ENCODE peak calls at places on chromosomes 13 and 19, in nine cellular contexts. F, M, A, T, X, I, S, D and K are unnamed samples. For H3K4me1, the result is how much of the 10 kb centered on the place peaks cover.

GRCh38 chr13:73467103-73467502 is 408.3 kb downstream of the KLF5 start:
- DNase-seq in F (no peak), M (no peak), A (no peak), T (peak), X (no peak), I (no peak), S (no peak), D (peak), K (no peak)

GRCh38 chr19:3186891-3187661 is 1.3 kb downstream of the NCLN start:
- DNase-seq in F (no peak), M (peak), A (no peak), T (peak), X (no peak), I (no peak), S (no peak), D (no peak), K (no peak)

GRCh38 chr19:43779147-43779819 is 1.5 kb downstream of the KCNN4 start:
- DNase-seq in F (peak), M (no peak), A (no peak), T (no peak), X (no peak), I (no peak), S (no peak), D (no peak), K (peak)

GRCh38 chr19:44641866-44642265 is 1.8 kb upstream of the PVR start:
- DNase-seq in F (no peak), M (no peak), A (no peak), T (no peak), X (no peak), I (no peak), S (no peak), D (no peak), K (no peak)

GRCh38 chr19:55526216-55527196 is 10.4 kb downstream of the SBK2 start:
- DNase-seq in F (peak), M (peak), A (peak), T (peak), X (no peak), I (peak), S (peak), D (peak), K (no peak)

GRCh38 chr19:44748426-44749254 is at the start of gene BCL3:
- DNase-seq in F (peak), M (peak), A (peak), T (peak), X (peak), I (peak), S (peak), D (peak), K (peak)

GRCh38 chr19:55352040-55352439 is 2.5 kb downstream of the COX6B2 start:
- DNase-seq in F (no peak), M (no peak), A (no peak), T (no peak), X (no peak), I (no peak), S (no peak), D (no peak), K (no peak)

GRCh38 chr19:33459220-33459619 is 62.4 kb downstream of the PEPD start:
- DNase-seq in F (peak), M (no peak), A (no peak), T (no peak), X (no peak), I (no peak), S (no peak), D (no peak), K (no peak)

GRCh38 chr19:8494158-8494557 is 8.3 kb downstream of the PRAM1 start:
- DNase-seq in F (no peak), M (no peak), A (no peak), T (no peak), X (no peak), I (peak), S (no peak), D (peak), K (no peak)

GRCh38 chr19:2042485-2043268 is 8.4 kb downstream of the MKNK2 start:
- DNase-seq in F (peak), M (no peak), A (no peak), T (no peak), X (no peak), I (peak), S (peak), D (peak), K (no peak)

GRCh38 chr13:95301947-95302386 is 716 bp upstream of the ABCC4 start:
- DNase-seq in F (no peak), M (peak), A (no peak), T (no peak), X (no peak), I (no peak), S (no peak), D (peak), K (no peak)

GRCh38 chr19:28207244-28207643 is 1005.7 kb downstream of the UQCRFS1 start:
- DNase-seq in F (no peak), M (no peak), A (no peak), T (no peak), X (no peak), I (no peak), S (no peak), D (no peak), K (no peak)

GRCh38 chr19:41265376-41266153 is 1.4 kb downstream of the HNRNPUL1 start:
- DNase-seq in F (no peak), M (peak), A (peak), T (peak), X (peak), I (no peak), S (no peak), D (peak), K (no peak)

GRCh38 chr19:33755314-33756020 is 41.2 kb upstream of the KCTD15 start:
- DNase-seq in F (no peak), M (no peak), A (no peak), T (no peak), X (no peak), I (no peak), S (no peak), D (no peak), K (no peak)

GRCh38 chr19:681029-681626 is 4.9 kb downstream of the FSTL3 start:
- DNase-seq in F (peak), M (peak), A (no peak), T (peak), X (peak), I (peak), S (no peak), D (no peak), K (no peak)

GRCh38 chr13:20360835-20361412 is 128.8 kb upstream of the GJB6 start:
- DNase-seq in F (no peak), M (peak), A (no peak), T (peak), X (no peak), I (no peak), S (no peak), D (no peak), K (no peak)

GRCh38 chr19:33499248-33499647 is 22.3 kb downstream of the PEPD start:
- DNase-seq in F (peak), M (no peak), A (no peak), T (no peak), X (no peak), I (peak), S (no peak), D (no peak), K (no peak)

GRCh38 chr13:68988176-68988575 is 1119.5 kb upstream of the ATXN8OS start:
- DNase-seq in F (no peak), M (no peak), A (no peak), T (no peak), X (no peak), I (no peak), S (no peak), D (no peak), K (no peak)

GRCh38 chr13:41590643-41591042 is 133.3 kb downstream of the RGCC start:
- DNase-seq in F (no peak), M (no peak), A (no peak), T (no peak), X (no peak), I (no peak), S (no peak), D (no peak), K (no peak)

GRCh38 chr19:1019980-1020867 is 699 bp downstream of the TMEM259 start:
- DNase-seq in F (peak), M (peak), A (peak), T (no peak), X (no peak), I (peak), S (no peak), D (no peak), K (no peak)

GRCh38 chr19:1168877-1169791 is 4.9 kb downstream of the SBNO2 start:
- DNase-seq in F (peak), M (no peak), A (no peak), T (peak), X (no peak), I (peak), S (peak), D (peak), K (no peak)

GRCh38 chr13:49110122-49110831 is 109.9 kb upstream of the MLNR start:
- DNase-seq in F (peak), M (peak), A (peak), T (peak), X (peak), I (peak), S (peak), D (peak), K (peak)

GRCh38 chr13:20350819-20351218 is 118.7 kb upstream of the GJB6 start:
- DNase-seq in F (no peak), M (no peak), A (no peak), T (no peak), X (no peak), I (no peak), S (no peak), D (no peak), K (no peak)

GRCh38 chr19:34671972-34672371 is 5.0 kb downstream of the SCGB2B2 start:
- DNase-seq in F (no peak), M (no peak), A (no peak), T (no peak), X (no peak), I (no peak), S (no peak), D (no peak), K (no peak)

GRCh38 chr13:112931028-112931934 is 37.7 kb upstream of the MCF2L start:
- DNase-seq in F (no peak), M (peak), A (peak), T (peak), X (no peak), I (no peak), S (no peak), D (peak), K (no peak)

GRCh38 chr13:109271061-109271460 is 515.3 kb downstream of the IRS2 start:
- DNase-seq in F (no peak), M (no peak), A (no peak), T (no peak), X (no peak), I (no peak), S (no peak), D (no peak), K (no peak)

GRCh38 chr19:7925171-7925837 is 631 bp downstream of the CTXN1 start:
- DNase-seq in F (peak), M (peak), A (peak), T (peak), X (peak), I (no peak), S (peak), D (peak), K (peak)

GRCh38 chr19:23867895-23868294 is 46.8 kb upstream of the ZNF726 start:
- DNase-seq in F (no peak), M (no peak), A (no peak), T (peak), X (no peak), I (no peak), S (no peak), D (no peak), K (no peak)

GRCh38 chr19:17802137-17802858 is 7.4 kb downstream of the B3GNT3 start:
- DNase-seq in F (no peak), M (no peak), A (no peak), T (no peak), X (no peak), I (no peak), S (no peak), D (no peak), K (no peak)

GRCh38 chr13:113860579-113861432 is 3.1 kb downstream of the GAS6 start:
- DNase-seq in F (peak), M (peak), A (peak), T (no peak), X (no peak), I (peak), S (no peak), D (peak), K (no peak)

GRCh38 chr19:33290956-33291622 is 11.2 kb downstream of the CEBPA start:
- DNase-seq in F (peak), M (peak), A (no peak), T (peak), X (no peak), I (peak), S (no peak), D (no peak), K (no peak)

GRCh38 chr13:100483836-100484381 is 104.7 kb downstream of the GGACT start:
- DNase-seq in F (no peak), M (no peak), A (peak), T (no peak), X (no peak), I (no peak), S (no peak), D (no peak), K (no peak)

GRCh38 chr13:114065926-114066774 is 66.3 kb downstream of the RASA3 start:
- DNase-seq in F (peak), M (no peak), A (no peak), T (peak), X (peak), I (peak), S (no peak), D (no peak), K (no peak)

GRCh38 chr19:12782424-12783225 is 7.3 kb upstream of the HOOK2 start:
- DNase-seq in F (peak), M (peak), A (peak), T (peak), X (peak), I (peak), S (peak), D (peak), K (peak)

GRCh38 chr19:39937094-39937493 is 2.7 kb upstream of the FCGBP start:
- DNase-seq in F (no peak), M (no peak), A (no peak), T (no peak), X (peak), I (no peak), S (no peak), D (no peak), K (no peak)

GRCh38 chr19:33358408-33358807 is 15.1 kb upstream of the CEBPG start:
- DNase-seq in F (no peak), M (no peak), A (no peak), T (no peak), X (no peak), I (no peak), S (no peak), D (no peak), K (no peak)

GRCh38 chr19:48372904-48373303 is 8.7 kb downstream of the SYNGR4 start:
- DNase-seq in F (no peak), M (no peak), A (no peak), T (peak), X (no peak), I (no peak), S (no peak), D (no peak), K (no peak)

GRCh38 chr19:30522359-30522758 is 150.2 kb downstream of the ZNF536 start:
- DNase-seq in F (no peak), M (no peak), A (no peak), T (no peak), X (no peak), I (no peak), S (no peak), D (no peak), K (no peak)

DNA sequence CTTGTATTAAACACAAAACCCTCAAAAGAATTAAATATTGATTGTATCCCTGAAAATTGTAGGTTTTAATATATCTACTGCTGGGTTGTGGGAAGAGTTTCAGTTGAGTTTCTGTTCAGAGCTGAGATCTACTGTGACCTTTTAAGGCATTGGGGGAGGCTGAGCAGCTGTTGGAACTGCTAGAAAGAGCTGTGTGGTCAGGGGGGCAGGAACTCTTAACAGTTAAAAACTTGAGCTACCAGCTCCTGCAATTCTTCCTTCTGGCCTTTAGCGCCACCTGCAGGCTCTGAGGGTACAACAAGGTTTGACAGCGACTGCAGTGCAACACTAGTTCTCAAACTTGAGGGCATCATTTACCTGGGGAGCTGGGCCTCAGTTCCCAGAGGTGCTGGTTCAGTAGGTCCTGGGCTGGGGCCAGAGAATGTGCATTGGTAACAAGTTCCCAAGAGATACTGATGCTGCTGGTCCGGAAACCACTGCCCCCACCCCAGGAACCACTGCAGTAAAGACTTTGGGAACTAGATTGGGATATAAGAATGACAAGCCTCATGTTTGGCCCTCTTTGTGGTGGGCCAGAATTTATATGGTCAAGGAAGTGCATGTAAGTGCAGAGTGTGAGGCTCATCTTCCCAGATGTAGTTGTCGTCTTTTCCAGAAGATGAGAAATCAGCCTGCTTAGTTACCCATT is 2.5 kb downstream of the RNASEH2B start:
- DNase-seq in F (peak), M (peak), A (peak), T (peak), X (peak), I (peak), S (peak), D (peak), K (peak)
- H3K4me1 ChIP-seq in F (half or more), M (under half), A (under half), T (under half), X (under half), I (under half), S (under half), D (under half), K (under half)

GRCh38 chr13:92681239-92681638 is 545.4 kb upstream of the GPC6 start:
- DNase-seq in F (no peak), M (no peak), A (no peak), T (no peak), X (no peak), I (no peak), S (no peak), D (no peak), K (no peak)
- H3K27ac ChIP-seq in F (no peak), M (no peak), A (no peak), T (no peak), X (no peak), I (no peak), S (no peak), D (no peak), K (no peak)

DNA sequence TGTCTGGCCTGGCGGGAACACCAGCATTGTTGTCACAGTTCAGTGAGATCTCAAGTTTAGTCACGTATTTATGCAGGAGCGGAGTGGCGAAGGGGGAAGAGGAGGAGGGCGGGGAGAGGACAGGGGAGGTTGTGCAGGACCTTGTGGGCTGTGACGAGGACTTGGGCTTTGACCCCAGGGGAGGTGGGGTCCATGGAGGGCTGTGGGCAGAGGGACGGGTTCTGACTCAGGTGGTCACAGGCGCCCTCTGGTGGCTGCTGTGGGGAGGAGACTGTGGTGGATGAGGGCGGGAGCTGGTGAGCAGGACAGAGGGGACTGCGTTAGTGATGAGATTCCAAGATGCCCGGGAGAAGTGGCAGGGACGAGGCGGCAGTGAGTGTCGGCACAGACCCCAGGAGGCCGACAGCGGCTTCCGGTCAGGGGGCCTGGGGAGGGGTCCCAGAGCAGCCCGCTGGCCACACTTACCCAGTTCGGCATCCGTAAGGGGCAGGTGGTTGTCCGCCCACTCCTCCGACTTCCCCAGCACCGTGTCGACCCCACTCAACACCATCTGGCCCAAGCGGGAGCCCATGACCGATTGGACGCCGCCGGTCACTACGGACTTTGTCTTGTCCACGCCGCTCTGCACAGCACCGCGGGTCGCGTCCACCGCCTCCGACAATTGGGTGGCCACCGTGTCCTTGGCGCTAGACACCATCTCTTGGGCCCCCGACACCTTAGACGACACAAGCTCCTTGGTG is 15.7 kb downstream of the PLIN3 start:
- DNase-seq in F (peak), M (peak), A (peak), T (peak), X (peak), I (peak), S (peak), D (peak), K (peak)
- H3K4me3 ChIP-seq in F (no peak), M (no peak), A (no peak), T (no peak), X (no peak), I (no peak), S (no peak), D (no peak), K (no peak)

GRCh38 chr19:42281175-42282035 is 12.4 kb downstream of the CIC start:
- DNase-seq in F (no peak), M (no peak), A (peak), T (peak), X (peak), I (no peak), S (peak), D (peak), K (peak)
- H3K4me1 ChIP-seq in F (half or more), M (under half), A (half or more), T (half or more), X (half or more), I (half or more), S (half or more), D (half or more), K (half or more)

GRCh38 chr13:47294691-47295090 is 397.8 kb upstream of the HTR2A start:
- DNase-seq in F (no peak), M (no peak), A (no peak), T (no peak), X (no peak), I (no peak), S (no peak), D (no peak), K (no peak)

GRCh38 chr13:47291116-47291656 is 394.3 kb upstream of the HTR2A start:
- DNase-seq in F (no peak), M (no peak), A (no peak), T (no peak), X (no peak), I (no peak), S (no peak), D (no peak), K (no peak)

GRCh38 chr13:47287291-47287751 is 390.5 kb upstream of the HTR2A start:
- DNase-seq in F (no peak), M (no peak), A (no peak), T (peak), X (no peak), I (no peak), S (no peak), D (no peak), K (no peak)

GRCh38 chr13:47288546-47288945 is 391.7 kb upstream of the HTR2A start:
- DNase-seq in F (no peak), M (no peak), A (no peak), T (no peak), X (no peak), I (no peak), S (no peak), D (no peak), K (no peak)

DNA sequence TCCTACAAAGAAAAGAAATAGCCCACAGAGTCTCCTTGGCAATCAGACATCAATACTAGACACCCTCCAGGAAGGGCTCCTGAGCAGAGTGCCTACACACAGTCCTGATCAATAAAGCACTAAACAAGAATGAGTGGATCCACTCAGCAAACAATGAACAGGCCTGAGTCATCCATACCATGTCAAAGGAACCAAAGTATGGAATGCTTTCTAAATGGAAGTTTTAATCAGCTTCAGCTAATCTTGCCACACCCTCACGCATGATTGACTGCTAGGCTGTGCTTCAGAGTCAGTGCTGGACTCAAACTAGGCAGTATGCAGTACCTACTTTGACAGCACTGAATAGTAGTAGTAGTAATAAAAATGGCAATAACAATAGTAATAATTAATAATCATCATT is 392.7 kb upstream of the HTR2A start:
- DNase-seq in F (no peak), M (no peak), A (no peak), T (no peak), X (no peak), I (no peak), S (no peak), D (no peak), K (no peak)
- H3K27ac ChIP-seq in F (no peak), M (no peak), A (no peak), T (no peak), X (no peak), I (no peak), S (no peak), D (no peak), K (no peak)